ENCODE peak calls at places on chromosomes 16 and 17, in seven cellular contexts. B is SW 1271; N is A549; P is iris pigment epithelial cell; S is stimulated activated CD4-positive, alpha-beta T cell treated with anti-CD3 and anti-CD28 coated beads, Interleukin-2, amount 100 ng/mL, for 24 hours; Z is Peyer's patch; L is ELR. J is an unnamed sample.

GRCh38 chr17:49859991-49860953 is 12.4 kb upstream of the TAC4 start:
- DNase-seq in N (peak), B (no peak), S (no peak), L (peak), P (no peak), Z (no peak), J (no peak)

GRCh38 chr17:19410875-19411291 is at the start of gene RNF112:
- DNase-seq in N (no peak), L (peak), S (no peak), P (no peak), B (no peak), Z (no peak), J (no peak)

GRCh38 chr16:50152386-50152806 is 710 bp upstream of the TENT4B start:
- DNase-seq in B (no peak), P (peak), S (peak), L (peak), N (peak), Z (peak), J (peak)

GRCh38 chr17:61335845-61336655 is 63.6 kb upstream of the TBX2 start:
- DNase-seq in N (peak), P (peak), B (no peak), S (no peak), Z (no peak), L (no peak), J (no peak)

GRCh38 chr17:81412490-81413093 is 17.3 kb downstream of the BAHCC1 start:
- DNase-seq in P (peak), Z (no peak), S (peak), L (no peak), N (no peak), B (no peak), J (peak)

GRCh38 chr17:1735418-1735817 is 7.3 kb upstream of the SERPINF2 start:
- DNase-seq in P (no peak), B (no peak), S (no peak), L (no peak), N (no peak), Z (no peak), J (no peak)

GRCh38 chr17:73455050-73455687 is 143.4 kb upstream of the CDC42EP4 start:
- DNase-seq in L (no peak), S (no peak), P (no peak), Z (no peak), N (no peak), B (no peak), J (no peak)

GRCh38 chr17:41415833-41416335 is 8.5 kb downstream of the KRT37 start:
- DNase-seq in N (no peak), S (no peak), P (peak), L (peak), Z (no peak), B (no peak), J (no peak)

GRCh38 chr16:75234856-75235696 is 16.3 kb downstream of the CTRB1 start:
- DNase-seq in N (no peak), B (no peak), S (no peak), Z (no peak), P (no peak), L (no peak), J (no peak)

GRCh38 chr17:78645421-78646295 is 68.5 kb upstream of the DNAH17 start:
- DNase-seq in N (peak), S (peak), P (peak), L (peak), B (no peak), Z (peak), J (peak)

GRCh38 chr17:29892201-29892600 is 37.8 kb downstream of the SSH2 start:
- DNase-seq in N (no peak), S (no peak), Z (no peak), B (no peak), P (no peak), L (no peak), J (no peak)

GRCh38 chr16:49834496-49835009 is 21.4 kb downstream of the ZNF423 start:
- DNase-seq in B (no peak), Z (no peak), S (no peak), P (no peak), L (no peak), N (no peak), J (no peak)

J was measured in activated CD4-positive, alpha-beta T cell treated with anti-CD3 and anti-CD28 coated beads, Interleukin-2, amount 10 ng/mL, durations not matched to agents 7 days and 5 days.